ENCODE peak calls at places on chromosomes 7 and 10, in six cellular contexts. One of them, this sample, is unnamed.

GRCh38 chr10:33306126-33306525 is 28.3 kb downstream of the NRP1 start:
- DNase-seq in left ventricle myocardium inferior: no peak
- DNase-seq in head of caudate nucleus: no peak
- DNase-seq in T follicular helper cell: no peak
- DNase-seq in right lobe of liver: no peak
- DNase-seq in occipital lobe: no peak
- DNase-seq in this sample: no peak

GRCh38 chr7:142298009-142298408 is 40.2 kb upstream of the PRSS58 start:
- DNase-seq in head of caudate nucleus: no peak
- DNase-seq in occipital lobe: no peak
- DNase-seq in T follicular helper cell: no peak
- DNase-seq in right lobe of liver: no peak
- DNase-seq in left ventricle myocardium inferior: no peak
- DNase-seq in this sample: no peak

GRCh38 chr10:123390332-123390731 is 236.1 kb downstream of the BUB3 start:
- DNase-seq in left ventricle myocardium inferior: no peak
- DNase-seq in T follicular helper cell: no peak
- DNase-seq in right lobe of liver: no peak
- DNase-seq in occipital lobe: no peak
- DNase-seq in head of caudate nucleus: no peak
- DNase-seq in this sample: no peak

GRCh38 chr10:55203319-55203718 is 402.3 kb upstream of the PCDH15 start:
- DNase-seq in occipital lobe: no peak
- DNase-seq in T follicular helper cell: no peak
- DNase-seq in head of caudate nucleus: no peak
- DNase-seq in left ventricle myocardium inferior: no peak
- DNase-seq in right lobe of liver: no peak
- DNase-seq in this sample: no peak

GRCh38 chr7:26197153-26198115 is 3.1 kb downstream of the HNRNPA2B1 start:
- DNase-seq in head of caudate nucleus: no peak
- DNase-seq in left ventricle myocardium inferior: no peak
- DNase-seq in T follicular helper cell: no peak
- DNase-seq in right lobe of liver: no peak
- DNase-seq in occipital lobe: no peak
- DNase-seq in this sample: no peak

GRCh38 chr7:84113286-84113685 is 81.3 kb downstream of the SEMA3A start:
- DNase-seq in right lobe of liver: no peak
- DNase-seq in left ventricle myocardium inferior: no peak
- DNase-seq in occipital lobe: no peak
- DNase-seq in T follicular helper cell: no peak
- DNase-seq in head of caudate nucleus: no peak
- DNase-seq in this sample: no peak

GRCh38 chr7:29854257-29854938 is 48.1 kb downstream of the WIPF3 start:
- DNase-seq in T follicular helper cell: no peak
- DNase-seq in left ventricle myocardium inferior: no peak
- DNase-seq in head of caudate nucleus: no peak
- DNase-seq in occipital lobe: no peak
- DNase-seq in right lobe of liver: no peak
- DNase-seq in this sample: no peak

GRCh38 chr7:114959931-114960330 is 38.0 kb downstream of the MDFIC start:
- DNase-seq in occipital lobe: no peak
- DNase-seq in T follicular helper cell: no peak
- DNase-seq in left ventricle myocardium inferior: no peak
- DNase-seq in right lobe of liver: no peak
- DNase-seq in head of caudate nucleus: no peak
- DNase-seq in this sample: no peak

GRCh38 chr7:47893238-47893637 is 55.0 kb downstream of the PKD1L1 start:
- DNase-seq in T follicular helper cell: no peak
- DNase-seq in occipital lobe: no peak
- DNase-seq in right lobe of liver: no peak
- DNase-seq in head of caudate nucleus: no peak
- DNase-seq in left ventricle myocardium inferior: no peak
- DNase-seq in this sample: no peak

GRCh38 chr10:95408931-95409873 is 118.4 kb upstream of the PDLIM1 start:
- DNase-seq in left ventricle myocardium inferior: no peak
- DNase-seq in right lobe of liver: no peak
- DNase-seq in T follicular helper cell: no peak
- DNase-seq in occipital lobe: no peak
- DNase-seq in head of caudate nucleus: peak
- DNase-seq in this sample: no peak

GRCh38 chr10:71366710-71367109 is 30.0 kb upstream of the CDH23 start:
- DNase-seq in occipital lobe: no peak
- DNase-seq in left ventricle myocardium inferior: no peak
- DNase-seq in right lobe of liver: no peak
- DNase-seq in head of caudate nucleus: peak
- DNase-seq in T follicular helper cell: no peak
- DNase-seq in this sample: no peak

GRCh38 chr7:123271231-123271630 is 71.5 kb upstream of the SLC13A1 start:
- DNase-seq in left ventricle myocardium inferior: no peak
- DNase-seq in occipital lobe: no peak
- DNase-seq in right lobe of liver: no peak
- DNase-seq in head of caudate nucleus: no peak
- DNase-seq in T follicular helper cell: no peak
- DNase-seq in this sample: no peak

GRCh38 chr10:102963237-102963886 is 45.3 kb downstream of the CNNM2 start:
- DNase-seq in occipital lobe: no peak
- DNase-seq in left ventricle myocardium inferior: no peak
- DNase-seq in head of caudate nucleus: no peak
- DNase-seq in T follicular helper cell: no peak
- DNase-seq in right lobe of liver: no peak
- DNase-seq in this sample: no peak

GRCh38 chr7:74355091-74355490 is 65.9 kb downstream of the CLIP2 start:
- DNase-seq in head of caudate nucleus: peak
- DNase-seq in T follicular helper cell: no peak
- DNase-seq in occipital lobe: peak
- DNase-seq in right lobe of liver: no peak
- DNase-seq in left ventricle myocardium inferior: no peak
- DNase-seq in this sample: no peak

GRCh38 chr7:46285856-46286255 is 364.8 kb upstream of the IGFBP3 start:
- DNase-seq in T follicular helper cell: no peak
- DNase-seq in head of caudate nucleus: no peak
- DNase-seq in right lobe of liver: no peak
- DNase-seq in left ventricle myocardium inferior: no peak
- DNase-seq in occipital lobe: no peak
- DNase-seq in this sample: no peak

GRCh38 chr7:129266181-129266580 is 41.4 kb downstream of the AHCYL2 start:
- DNase-seq in left ventricle myocardium inferior: no peak
- DNase-seq in occipital lobe: no peak
- DNase-seq in head of caudate nucleus: no peak
- DNase-seq in right lobe of liver: no peak
- DNase-seq in T follicular helper cell: no peak
- DNase-seq in this sample: no peak

GRCh38 chr7:32347244-32347828 is 142.8 kb downstream of the LSM5 start:
- DNase-seq in head of caudate nucleus: peak
- DNase-seq in T follicular helper cell: no peak
- DNase-seq in right lobe of liver: no peak
- DNase-seq in occipital lobe: no peak
- DNase-seq in left ventricle myocardium inferior: no peak
- DNase-seq in this sample: no peak

GRCh38 chr10:122234416-122234815 is 36.7 kb upstream of the BTBD16 start:
- DNase-seq in head of caudate nucleus: no peak
- DNase-seq in occipital lobe: no peak
- DNase-seq in right lobe of liver: no peak
- DNase-seq in left ventricle myocardium inferior: no peak
- DNase-seq in T follicular helper cell: no peak
- DNase-seq in this sample: no peak

GRCh38 chr7:139645572-139646523 is 122.4 kb downstream of the CLEC2L start:
- DNase-seq in occipital lobe: peak
- DNase-seq in right lobe of liver: peak
- DNase-seq in head of caudate nucleus: peak
- DNase-seq in left ventricle myocardium inferior: peak
- DNase-seq in T follicular helper cell: peak
- DNase-seq in this sample: peak

GRCh38 chr10:73809061-73809818 is 2.2 kb downstream of the NDST2 start:
- DNase-seq in left ventricle myocardium inferior: no peak
- DNase-seq in T follicular helper cell: no peak
- DNase-seq in occipital lobe: no peak
- DNase-seq in right lobe of liver: no peak
- DNase-seq in head of caudate nucleus: no peak
- DNase-seq in this sample: no peak

GRCh38 chr7:37484460-37485063 is 35.9 kb upstream of the ELMO1 start:
- DNase-seq in right lobe of liver: no peak
- DNase-seq in head of caudate nucleus: peak
- DNase-seq in left ventricle myocardium inferior: no peak
- DNase-seq in T follicular helper cell: no peak
- DNase-seq in occipital lobe: no peak
- DNase-seq in this sample: no peak

GRCh38 chr10:100122780-100123179 is 41.1 kb upstream of the CPN1 start:
- DNase-seq in occipital lobe: no peak
- DNase-seq in T follicular helper cell: no peak
- DNase-seq in left ventricle myocardium inferior: no peak
- DNase-seq in head of caudate nucleus: no peak
- DNase-seq in right lobe of liver: no peak
- DNase-seq in this sample: no peak

GRCh38 chr7:44486001-44486400 is 4.5 kb downstream of the NUDCD3 start:
- DNase-seq in T follicular helper cell: no peak
- DNase-seq in right lobe of liver: no peak
- DNase-seq in head of caudate nucleus: no peak
- DNase-seq in occipital lobe: no peak
- DNase-seq in left ventricle myocardium inferior: no peak
- DNase-seq in this sample: no peak

GRCh38 chr7:120857558-120858298 is at the start of gene TSPAN12:
- DNase-seq in T follicular helper cell: peak
- DNase-seq in occipital lobe: peak
- DNase-seq in right lobe of liver: peak
- DNase-seq in left ventricle myocardium inferior: peak
- DNase-seq in head of caudate nucleus: peak
- DNase-seq in this sample: peak

GRCh38 chr7:36284470-36284869 is 105.2 kb upstream of the ANLN start:
- DNase-seq in T follicular helper cell: no peak
- DNase-seq in right lobe of liver: no peak
- DNase-seq in occipital lobe: no peak
- DNase-seq in left ventricle myocardium inferior: no peak
- DNase-seq in head of caudate nucleus: no peak
- DNase-seq in this sample: no peak

GRCh38 chr10:131810036-131810804 is 90.6 kb upstream of the PPP2R2D start:
- DNase-seq in T follicular helper cell: no peak
- DNase-seq in right lobe of liver: peak
- DNase-seq in left ventricle myocardium inferior: no peak
- DNase-seq in head of caudate nucleus: peak
- DNase-seq in occipital lobe: no peak
- DNase-seq in this sample: no peak

GRCh38 chr10:23294638-23295247 is 49.9 kb downstream of the C10orf67 start:
- DNase-seq in head of caudate nucleus: no peak
- DNase-seq in left ventricle myocardium inferior: no peak
- DNase-seq in right lobe of liver: no peak
- DNase-seq in T follicular helper cell: no peak
- DNase-seq in occipital lobe: no peak
- DNase-seq in this sample: no peak

GRCh38 chr10:110083884-110084283 is 76.1 kb downstream of the ADD3 start:
- DNase-seq in T follicular helper cell: no peak
- DNase-seq in occipital lobe: no peak
- DNase-seq in head of caudate nucleus: no peak
- DNase-seq in right lobe of liver: no peak
- DNase-seq in left ventricle myocardium inferior: no peak
- DNase-seq in this sample: no peak

GRCh38 chr10:15719899-15720634 is at the start of gene ITGA8:
- DNase-seq in T follicular helper cell: no peak
- DNase-seq in right lobe of liver: no peak
- DNase-seq in occipital lobe: no peak
- DNase-seq in head of caudate nucleus: no peak
- DNase-seq in left ventricle myocardium inferior: no peak
- DNase-seq in this sample: no peak

GRCh38 chr10:123043409-123043925 is 34.7 kb downstream of the ACADSB start:
- DNase-seq in right lobe of liver: peak
- DNase-seq in left ventricle myocardium inferior: no peak
- DNase-seq in T follicular helper cell: peak
- DNase-seq in occipital lobe: peak
- DNase-seq in head of caudate nucleus: peak
- DNase-seq in this sample: no peak

GRCh38 chr10:60905580-60905979 is 38.4 kb downstream of the RHOBTB1 start:
- DNase-seq in occipital lobe: no peak
- DNase-seq in left ventricle myocardium inferior: peak
- DNase-seq in T follicular helper cell: no peak
- DNase-seq in right lobe of liver: no peak
- DNase-seq in head of caudate nucleus: no peak
- DNase-seq in this sample: no peak

GRCh38 chr10:112711366-112711765 is 238.7 kb upstream of the TCF7L2 start:
- DNase-seq in T follicular helper cell: no peak
- DNase-seq in head of caudate nucleus: no peak
- DNase-seq in left ventricle myocardium inferior: no peak
- DNase-seq in occipital lobe: no peak
- DNase-seq in right lobe of liver: no peak
- DNase-seq in this sample: no peak

GRCh38 chr10:111756541-111757061 is 427.0 kb downstream of the GPAM start:
- DNase-seq in T follicular helper cell: no peak
- DNase-seq in head of caudate nucleus: peak
- DNase-seq in left ventricle myocardium inferior: peak
- DNase-seq in right lobe of liver: peak
- DNase-seq in occipital lobe: no peak
- DNase-seq in this sample: no peak

This sample was measured in effector CD8-positive, alpha-beta T cell.